ENCODE peak calls at places on chromosomes 3 and 15, in nine cellular contexts. G, F, X, W, L, V, Y, T and R are unnamed samples.

GRCh38 chr3:100635273-100635701 is 25.9 kb downstream of the ADGRG7 start:
- DNase-seq in G (no peak), F (no peak), X (peak), W (no peak), L (no peak), V (no peak), Y (no peak), T (no peak), R (no peak)

GRCh38 chr15:63414474-63415201 is 33.0 kb upstream of the CA12 start:
- DNase-seq in G (no peak), F (no peak), X (no peak), W (no peak), L (no peak), V (no peak), Y (no peak), T (no peak), R (no peak)

GRCh38 chr15:40064231-40064894 is 25.4 kb upstream of the SRP14 start:
- DNase-seq in G (peak), F (no peak), X (no peak), W (no peak), L (no peak), V (no peak), Y (no peak), T (no peak), R (peak)

GRCh38 chr3:62266668-62267283 is 106.6 kb downstream of the FEZF2 start:
- DNase-seq in G (no peak), F (no peak), X (no peak), W (no peak), L (no peak), V (no peak), Y (no peak), T (no peak), R (no peak)

GRCh38 chr3:160226026-160226739 is 961 bp downstream of the C3orf80 start:
- DNase-seq in G (peak), F (no peak), X (peak), W (peak), L (no peak), V (peak), Y (peak), T (no peak), R (no peak)

GRCh38 chr3:15325228-15325627 is 7.2 kb downstream of the SH3BP5 start:
- DNase-seq in G (peak), F (no peak), X (no peak), W (no peak), L (no peak), V (peak), Y (no peak), T (peak), R (no peak)

GRCh38 chr3:100506355-100506754 is 13.9 kb downstream of the TMEM45A start:
- DNase-seq in G (no peak), F (no peak), X (no peak), W (no peak), L (no peak), V (no peak), Y (no peak), T (no peak), R (no peak)

GRCh38 chr15:40239671-40240618 is 1.1 kb downstream of the PAK6 start:
- DNase-seq in G (no peak), F (no peak), X (no peak), W (no peak), L (no peak), V (peak), Y (no peak), T (no peak), R (no peak)

GRCh38 chr15:93213281-93213680 is 124.3 kb upstream of the RGMA start:
- DNase-seq in G (no peak), F (no peak), X (peak), W (no peak), L (no peak), V (no peak), Y (no peak), T (no peak), R (no peak)

GRCh38 chr3:171867976-171868375 is 24.8 kb downstream of the TMEM212 start:
- DNase-seq in G (peak), F (no peak), X (no peak), W (no peak), L (no peak), V (peak), Y (no peak), T (no peak), R (no peak)

GRCh38 chr3:178451799-178452198 is 84.4 kb upstream of the KCNMB2 start:
- DNase-seq in G (no peak), F (no peak), X (no peak), W (no peak), L (no peak), V (no peak), Y (no peak), T (no peak), R (no peak)

GRCh38 chr3:27094721-27095120 is 274.5 kb downstream of the NEK10 start:
- DNase-seq in G (no peak), F (no peak), X (no peak), W (no peak), L (no peak), V (no peak), Y (no peak), T (no peak), R (no peak)

GRCh38 chr3:10281951-10282350 is 10.8 kb downstream of the GHRL start:
- DNase-seq in G (no peak), F (no peak), X (no peak), W (peak), L (no peak), V (no peak), Y (no peak), T (no peak), R (no peak)

GRCh38 chr3:126510323-126510910 is 7.2 kb downstream of the UROC1 start:
- DNase-seq in G (no peak), F (no peak), X (no peak), W (no peak), L (no peak), V (no peak), Y (no peak), T (no peak), R (peak)

GRCh38 chr15:67241132-67241855 is 13.2 kb downstream of the AAGAB start:
- DNase-seq in G (no peak), F (no peak), X (no peak), W (no peak), L (no peak), V (peak), Y (no peak), T (no peak), R (no peak)

GRCh38 chr15:95734422-95735316 is 595.8 kb upstream of the NR2F2 start:
- DNase-seq in G (no peak), F (no peak), X (no peak), W (no peak), L (no peak), V (no peak), Y (no peak), T (no peak), R (no peak)

GRCh38 chr15:51227967-51228783 is 110.2 kb downstream of the CYP19A1 start:
- DNase-seq in G (peak), F (no peak), X (peak), W (no peak), L (peak), V (no peak), Y (no peak), T (no peak), R (no peak)

GRCh38 chr3:62246094-62246493 is 127.3 kb downstream of the FEZF2 start:
- DNase-seq in G (no peak), F (no peak), X (no peak), W (peak), L (no peak), V (no peak), Y (no peak), T (no peak), R (no peak)

GRCh38 chr3:43028678-43029490 is 49.8 kb downstream of the GASK1A start:
- DNase-seq in G (peak), F (no peak), X (no peak), W (no peak), L (no peak), V (no peak), Y (no peak), T (no peak), R (no peak)

GRCh38 chr15:40280260-40281056 is 2.4 kb downstream of the ANKRD63 start:
- DNase-seq in G (no peak), F (no peak), X (no peak), W (no peak), L (no peak), V (peak), Y (no peak), T (no peak), R (no peak)

GRCh38 chr15:67146875-67147381 is 81.5 kb downstream of the SMAD3 start:
- DNase-seq in G (peak), F (no peak), X (no peak), W (no peak), L (no peak), V (no peak), Y (no peak), T (peak), R (peak)

GRCh38 chr3:50649451-50649931 is 25.2 kb upstream of the DOCK3 start:
- DNase-seq in G (no peak), F (no peak), X (no peak), W (no peak), L (no peak), V (no peak), Y (no peak), T (no peak), R (no peak)

GRCh38 chr3:155549087-155549486 is 195.8 kb downstream of the PLCH1 start:
- DNase-seq in G (no peak), F (no peak), X (no peak), W (no peak), L (no peak), V (no peak), Y (no peak), T (no peak), R (no peak)

GRCh38 chr3:19937459-19938362 is 3.7 kb upstream of the EFHB start:
- DNase-seq in G (peak), F (no peak), X (no peak), W (no peak), L (no peak), V (no peak), Y (no peak), T (no peak), R (no peak)

GRCh38 chr3:4823385-4823784 is 155.9 kb upstream of the BHLHE40 start:
- DNase-seq in G (no peak), F (no peak), X (no peak), W (no peak), L (no peak), V (no peak), Y (no peak), T (no peak), R (no peak)